ENCODE peak calls at places on chromosomes 1 and 21, in five cellular contexts. One of them, this sample, is unnamed.

GRCh38 chr1:177103005-177103404 is 61.5 kb downstream of the ASTN1 start:
- DNase-seq in A673: no peak
- DNase-seq in MM.1S: no peak
- DNase-seq in PC-3: no peak
- DNase-seq in hepatocyte: no peak
- DNase-seq in this sample: no peak

GRCh38 chr1:17874231-17874630 is 119.1 kb downstream of the ACTL8 start:
- DNase-seq in A673: no peak
- DNase-seq in MM.1S: no peak
- DNase-seq in PC-3: peak
- DNase-seq in hepatocyte: no peak
- DNase-seq in this sample: peak

GRCh38 chr1:35592991-35593769 is 20.1 kb downstream of the TFAP2E start:
- DNase-seq in A673: no peak
- DNase-seq in MM.1S: no peak
- DNase-seq in PC-3: no peak
- DNase-seq in hepatocyte: peak
- DNase-seq in this sample: peak

GRCh38 chr1:214282696-214283225 is 1.8 kb downstream of the SMYD2 start:
- DNase-seq in A673: no peak
- DNase-seq in MM.1S: no peak
- DNase-seq in PC-3: no peak
- DNase-seq in hepatocyte: no peak
- DNase-seq in this sample: no peak

GRCh38 chr1:218496561-218496960 is 151.4 kb downstream of the TGFB2 start:
- DNase-seq in A673: no peak
- DNase-seq in MM.1S: no peak
- DNase-seq in PC-3: peak
- DNase-seq in hepatocyte: peak
- DNase-seq in this sample: peak

GRCh38 chr1:9591669-9592509 is 3.2 kb downstream of the TMEM201 start:
- DNase-seq in A673: no peak
- DNase-seq in MM.1S: no peak
- DNase-seq in PC-3: no peak
- DNase-seq in hepatocyte: no peak
- DNase-seq in this sample: no peak

GRCh38 chr1:33060579-33061083 is 20.3 kb upstream of the AZIN2 start:
- DNase-seq in A673: no peak
- DNase-seq in MM.1S: no peak
- DNase-seq in PC-3: peak
- DNase-seq in hepatocyte: no peak
- DNase-seq in this sample: peak

GRCh38 chr1:109204484-109204883 is 9.2 kb upstream of the SARS1 start:
- DNase-seq in A673: no peak
- DNase-seq in MM.1S: no peak
- DNase-seq in PC-3: no peak
- DNase-seq in hepatocyte: no peak
- DNase-seq in this sample: no peak

GRCh38 chr21:34037446-34037845 is 35.9 kb upstream of the MRPS6 start:
- DNase-seq in A673: no peak
- DNase-seq in MM.1S: no peak
- DNase-seq in PC-3: peak
- DNase-seq in hepatocyte: peak
- DNase-seq in this sample: no peak

GRCh38 chr1:65224681-65225091 is 76.7 kb downstream of the AK4 start:
- DNase-seq in A673: no peak
- DNase-seq in MM.1S: no peak
- DNase-seq in PC-3: no peak
- DNase-seq in hepatocyte: no peak
- DNase-seq in this sample: no peak

GRCh38 chr1:21262282-21263051 is 27.8 kb downstream of the ECE1 start:
- DNase-seq in A673: no peak
- DNase-seq in MM.1S: no peak
- DNase-seq in PC-3: no peak
- DNase-seq in hepatocyte: peak
- DNase-seq in this sample: peak

GRCh38 chr1:234907585-234908457 is 220.8 kb downstream of the TOMM20 start:
- DNase-seq in A673: peak
- DNase-seq in MM.1S: no peak
- DNase-seq in PC-3: no peak
- DNase-seq in hepatocyte: peak
- DNase-seq in this sample: peak

GRCh38 chr1:234840843-234841242 is 230.9 kb upstream of the IRF2BP2 start:
- DNase-seq in A673: no peak
- DNase-seq in MM.1S: no peak
- DNase-seq in PC-3: no peak
- DNase-seq in hepatocyte: no peak
- DNase-seq in this sample: no peak

GRCh38 chr1:47534417-47534816 is 96.6 kb downstream of the FOXD2 start:
- DNase-seq in A673: no peak
- DNase-seq in MM.1S: no peak
- DNase-seq in PC-3: no peak
- DNase-seq in hepatocyte: peak
- DNase-seq in this sample: no peak

GRCh38 chr1:54716299-54717047 is 812 bp downstream of the TTC4 start:
- DNase-seq in A673: no peak
- DNase-seq in MM.1S: no peak
- DNase-seq in PC-3: peak
- DNase-seq in hepatocyte: no peak
- DNase-seq in this sample: peak

GRCh38 chr1:2233997-2234761 is 6.1 kb downstream of the SKI start:
- DNase-seq in A673: peak
- DNase-seq in MM.1S: no peak
- DNase-seq in PC-3: peak
- DNase-seq in hepatocyte: peak
- DNase-seq in this sample: peak

GRCh38 chr21:45403825-45404725 is 890 bp upstream of the COL18A1 start:
- DNase-seq in A673: peak
- DNase-seq in MM.1S: no peak
- DNase-seq in PC-3: no peak
- DNase-seq in hepatocyte: peak
- DNase-seq in this sample: peak

GRCh38 chr1:186683637-186684410 is 3.6 kb upstream of the PTGS2 start:
- DNase-seq in A673: no peak
- DNase-seq in MM.1S: peak
- DNase-seq in PC-3: no peak
- DNase-seq in hepatocyte: no peak
- DNase-seq in this sample: no peak

GRCh38 chr1:11071463-11072215 is 11.8 kb upstream of the SRM start:
- DNase-seq in A673: no peak
- DNase-seq in MM.1S: no peak
- DNase-seq in PC-3: no peak
- DNase-seq in hepatocyte: no peak
- DNase-seq in this sample: no peak

GRCh38 chr1:8378202-8378601 is 60.3 kb downstream of the SLC45A1 start:
- DNase-seq in A673: no peak
- DNase-seq in MM.1S: no peak
- DNase-seq in PC-3: no peak
- DNase-seq in hepatocyte: no peak
- DNase-seq in this sample: no peak

GRCh38 chr1:79161077-79161476 is 154.5 kb upstream of the ADGRL4 start:
- DNase-seq in A673: peak
- DNase-seq in MM.1S: no peak
- DNase-seq in PC-3: peak
- DNase-seq in hepatocyte: no peak
- DNase-seq in this sample: peak

GRCh38 chr21:28391938-28392337 is 600.7 kb downstream of the LTN1 start:
- DNase-seq in A673: no peak
- DNase-seq in MM.1S: no peak
- DNase-seq in PC-3: peak
- DNase-seq in hepatocyte: no peak
- DNase-seq in this sample: no peak

GRCh38 chr1:110210604-110211502 is 739 bp downstream of the KCNC4 start:
- DNase-seq in A673: peak
- DNase-seq in MM.1S: peak
- DNase-seq in PC-3: peak
- DNase-seq in hepatocyte: peak
- DNase-seq in this sample: peak

GRCh38 chr1:110211503-110212164 is 1.5 kb downstream of the KCNC4 start:
- DNase-seq in A673: no peak
- DNase-seq in MM.1S: no peak
- DNase-seq in PC-3: no peak
- DNase-seq in hepatocyte: no peak
- DNase-seq in this sample: no peak

GRCh38 chr1:110209715-110210603 is at the start of gene KCNC4:
- DNase-seq in A673: peak
- DNase-seq in MM.1S: peak
- DNase-seq in PC-3: peak
- DNase-seq in hepatocyte: peak
- DNase-seq in this sample: peak

GRCh38 chr1:110207831-110208230 is 2.3 kb upstream of the KCNC4 start:
- DNase-seq in A673: peak
- DNase-seq in MM.1S: peak
- DNase-seq in PC-3: peak
- DNase-seq in hepatocyte: peak
- DNase-seq in this sample: peak

GRCh38 chr1:110208916-110209650 is 1.0 kb upstream of the KCNC4 start:
- DNase-seq in A673: no peak
- DNase-seq in MM.1S: no peak
- DNase-seq in PC-3: no peak
- DNase-seq in hepatocyte: no peak
- DNase-seq in this sample: no peak
- TF ChIP-seq EZH2 in A673: no peak
- TF ChIP-seq EZH2 in MM.1S: no peak
- TF ChIP-seq EZH2 in PC-3: no peak
- TF ChIP-seq EZH2 in hepatocyte: no peak
- TF ChIP-seq EZH2 in this sample: no peak

DNA sequence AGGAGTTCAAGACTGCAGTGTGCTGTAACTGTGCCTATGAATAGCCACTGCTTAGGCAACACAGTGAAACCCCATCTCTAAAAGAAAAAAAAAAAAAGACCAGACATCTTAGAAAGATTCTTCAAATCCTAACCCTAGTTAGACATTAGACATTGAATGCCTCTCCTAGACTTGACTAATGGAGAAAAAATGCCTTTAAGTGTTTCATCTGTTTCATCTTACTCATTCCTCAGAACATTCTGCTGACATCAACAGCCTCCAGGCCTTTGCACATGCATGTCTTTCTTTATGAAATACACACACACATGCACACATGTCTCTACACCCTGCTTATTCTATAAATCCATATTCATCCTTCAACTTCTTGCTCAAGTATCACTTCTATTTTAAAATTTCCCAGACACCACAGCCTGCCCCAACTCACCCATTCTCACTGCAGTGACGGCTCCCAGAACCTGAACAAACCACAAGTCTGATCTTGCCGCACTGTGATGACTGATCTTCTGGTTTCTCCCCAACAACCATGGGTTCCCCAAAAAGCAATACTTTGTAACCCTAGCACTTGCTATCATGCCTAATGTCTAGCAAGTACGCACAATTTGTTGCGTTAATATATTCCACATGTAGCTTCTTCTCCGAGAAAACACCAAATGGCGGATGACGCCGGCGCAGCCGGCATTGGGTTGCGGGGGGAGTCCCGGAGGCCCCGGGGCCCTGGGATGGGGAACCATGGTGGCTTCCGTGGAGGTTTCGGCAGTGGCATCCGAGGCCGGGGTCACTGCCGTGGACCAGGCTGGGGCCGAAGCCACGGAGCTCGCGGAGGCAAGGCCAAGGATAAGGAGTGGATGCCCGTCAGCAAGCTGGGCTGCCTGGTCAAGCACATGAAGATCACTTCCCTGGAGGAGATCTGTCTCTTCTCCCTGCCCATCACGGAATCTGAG is 37.4 kb downstream of the LRRC52 start:
- DNase-seq in A673: no peak
- DNase-seq in MM.1S: no peak
- DNase-seq in PC-3: no peak
- DNase-seq in hepatocyte: no peak
- DNase-seq in this sample: no peak
- TF ChIP-seq EZH2 in A673: no peak
- TF ChIP-seq EZH2 in MM.1S: no peak
- TF ChIP-seq EZH2 in PC-3: no peak
- TF ChIP-seq EZH2 in hepatocyte: no peak
- TF ChIP-seq EZH2 in this sample: no peak

DNA sequence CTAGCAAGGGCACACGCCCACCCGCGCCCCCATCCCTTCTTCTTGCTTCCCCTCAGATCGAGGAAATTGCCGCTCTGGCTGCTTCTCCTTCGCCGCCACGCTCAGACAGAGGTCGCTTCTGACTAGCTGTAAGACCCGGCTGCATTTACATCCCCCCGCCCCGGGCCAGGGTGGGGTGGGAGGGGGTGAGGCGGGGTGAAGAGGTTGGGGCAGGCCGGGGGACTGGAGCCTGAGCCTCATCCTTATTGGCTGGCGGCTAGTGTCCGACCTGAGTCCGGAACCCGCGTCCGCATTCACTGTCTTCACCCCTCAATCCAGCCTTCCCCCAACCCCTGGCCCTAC is 11.1 kb downstream of the NR5A2 start:
- DNase-seq in A673: no peak
- DNase-seq in MM.1S: no peak
- DNase-seq in PC-3: no peak
- DNase-seq in hepatocyte: no peak
- DNase-seq in this sample: no peak
- TF ChIP-seq EZH2 in A673: no peak
- TF ChIP-seq EZH2 in MM.1S: no peak
- TF ChIP-seq EZH2 in PC-3: no peak
- TF ChIP-seq EZH2 in hepatocyte: peak
- TF ChIP-seq EZH2 in this sample: no peak

DNA sequence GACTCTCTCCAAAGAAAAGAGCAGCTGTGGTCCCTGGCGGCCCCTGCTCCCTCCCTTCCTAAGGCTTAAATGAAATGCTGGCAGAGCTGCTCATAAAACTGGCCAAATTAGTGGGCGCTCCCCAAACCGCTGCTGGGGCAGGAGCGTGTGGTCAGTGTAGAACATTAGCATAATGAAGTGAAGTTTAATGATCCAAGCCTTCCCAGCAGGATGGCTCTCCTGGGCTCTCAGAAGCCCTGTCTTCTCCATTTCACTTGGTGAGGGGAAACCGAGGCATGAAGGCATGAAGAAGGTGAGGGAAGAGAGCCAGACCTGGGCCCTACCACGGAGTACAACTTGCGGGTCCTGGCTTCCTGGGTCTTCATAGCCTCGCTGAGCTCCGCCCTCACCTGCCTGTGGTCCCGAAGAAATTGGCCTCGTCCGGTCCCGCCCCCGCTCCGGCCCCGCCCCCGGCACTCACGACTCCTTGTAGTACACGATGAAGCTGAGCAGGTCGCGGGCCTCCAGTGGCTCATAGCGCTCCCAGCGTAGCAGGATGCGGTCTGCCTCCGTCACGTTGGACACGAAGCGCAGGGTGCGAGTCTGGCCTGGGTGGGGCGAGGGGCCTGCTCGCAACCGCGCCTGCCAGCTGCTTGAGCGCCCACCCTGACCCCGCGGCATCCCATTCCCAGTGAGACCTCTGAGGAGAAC is 10.3 kb downstream of the INSRR start:
- DNase-seq in A673: no peak
- DNase-seq in MM.1S: peak
- DNase-seq in PC-3: no peak
- DNase-seq in hepatocyte: peak
- DNase-seq in this sample: no peak
- TF ChIP-seq EZH2 in A673: no peak
- TF ChIP-seq EZH2 in MM.1S: no peak
- TF ChIP-seq EZH2 in PC-3: no peak
- TF ChIP-seq EZH2 in hepatocyte: peak
- TF ChIP-seq EZH2 in this sample: no peak

GRCh38 chr1:41158147-41158875 is 83.8 kb downstream of the SCMH1 start:
- DNase-seq in A673: no peak
- DNase-seq in MM.1S: no peak
- DNase-seq in PC-3: no peak
- DNase-seq in hepatocyte: no peak
- DNase-seq in this sample: peak
- TF ChIP-seq EZH2 in A673: no peak
- TF ChIP-seq EZH2 in MM.1S: no peak
- TF ChIP-seq EZH2 in PC-3: no peak
- TF ChIP-seq EZH2 in hepatocyte: no peak
- TF ChIP-seq EZH2 in this sample: no peak

This sample was measured in fibroblast of lung.